ENCODE peak calls at places on chromosomes 16 and 17, in four cellular contexts. C is RWPE2, N is epithelial cell of proximal tubule, L is foreskin fibroblast. O is an unnamed sample.

GRCh38 chr17:73293480-73293911 is 18.3 kb downstream of the CDC42EP4 start:
- DNase-seq in C (peak), N (peak), L (peak), O (no peak)

GRCh38 chr16:87681990-87682570 is 79.8 kb downstream of the JPH3 start:
- DNase-seq in C (no peak), N (no peak), L (peak), O (peak)

GRCh38 chr16:84933774-84934571 is 77.4 kb downstream of the ZDHHC7 start:
- DNase-seq in C (no peak), N (no peak), L (peak), O (no peak)

GRCh38 chr17:44575408-44575807 is 18.1 kb downstream of the FZD2 start:
- DNase-seq in C (no peak), N (no peak), L (no peak), O (no peak)

GRCh38 chr16:10088380-10088793 is 93.8 kb downstream of the GRIN2A start:
- DNase-seq in C (no peak), N (no peak), L (peak), O (no peak)

GRCh38 chr17:79192503-79193500 is 118.2 kb downstream of the ENGASE start:
- DNase-seq in C (no peak), N (no peak), L (peak), O (no peak)

GRCh38 chr17:38456031-38456815 is 28.0 kb downstream of the ARHGAP23 start:
- DNase-seq in C (no peak), N (no peak), L (no peak), O (no peak)

GRCh38 chr16:49353650-49354049 is 20.0 kb upstream of the C16orf78 start:
- DNase-seq in C (no peak), N (no peak), L (no peak), O (no peak)

GRCh38 chr17:76506408-76507328 is 5.4 kb upstream of the RHBDF2 start:
- DNase-seq in C (no peak), N (no peak), L (peak), O (no peak)

GRCh38 chr17:62626719-62627218 is 701 bp upstream of the MRC2 start:
- DNase-seq in C (no peak), N (no peak), L (peak), O (peak)

GRCh38 chr16:89511352-89511751 is 3.1 kb downstream of the SPG7 start:
- DNase-seq in C (no peak), N (no peak), L (no peak), O (no peak)

GRCh38 chr17:38605230-38605851 is 411 bp downstream of the SRCIN1 start:
- DNase-seq in C (peak), N (no peak), L (no peak), O (no peak)

GRCh38 chr17:43615330-43615729 is 46.4 kb downstream of the MEOX1 start:
- DNase-seq in C (no peak), N (no peak), L (no peak), O (no peak)

GRCh38 chr17:77786090-77786489 is 172.4 kb upstream of the TNRC6C start:
- DNase-seq in C (no peak), N (no peak), L (no peak), O (no peak)
- H3K4me3 ChIP-seq in C (no peak), N (no peak), L (no peak), O (no peak)

GRCh38 chr17:82300707-82301270 is 16.6 kb downstream of the CD7 start:
- DNase-seq in C (peak), N (no peak), L (peak), O (no peak)
- H3K4me3 ChIP-seq in C (no peak), N (no peak), L (no peak), O (no peak)

GRCh38 chr16:70653809-70654771 is 7.7 kb downstream of the IL34 start:
- DNase-seq in C (peak), N (peak), L (peak), O (peak)
- H3K4me3 ChIP-seq in C (no peak), N (peak), L (peak), O (peak)

GRCh38 chr17:16346721-16347271 is 6.5 kb downstream of the CENPV start:
- DNase-seq in C (no peak), N (no peak), L (no peak), O (no peak)

GRCh38 chr17:16352303-16352837 is 899 bp downstream of the CENPV start:
- DNase-seq in C (no peak), N (no peak), L (peak), O (no peak)

GRCh38 chr17:16351831-16352230 is 1.4 kb downstream of the CENPV start:
- DNase-seq in C (no peak), N (no peak), L (peak), O (no peak)

GRCh38 chr17:16348586-16348985 is 4.7 kb downstream of the CENPV start:
- DNase-seq in C (no peak), N (no peak), L (no peak), O (no peak)

GRCh38 chr17:16349461-16349860 is 3.8 kb downstream of the CENPV start:
- DNase-seq in C (no peak), N (no peak), L (no peak), O (no peak)
- H3K4me3 ChIP-seq in C (no peak), N (no peak), L (no peak), O (no peak)

GRCh38 chr17:4480929-4481898 is 17.5 kb upstream of the SPNS2 start:
- DNase-seq in C (no peak), N (no peak), L (no peak), O (no peak)

GRCh38 chr17:4479982-4480751 is 18.5 kb upstream of the SPNS2 start:
- DNase-seq in C (no peak), N (peak), L (no peak), O (no peak)

GRCh38 chr17:4485676-4486646 is 12.7 kb upstream of the SPNS2 start:
- DNase-seq in C (no peak), N (no peak), L (no peak), O (no peak)

GRCh38 chr17:4482338-4483011 is 16.2 kb upstream of the SPNS2 start:
- DNase-seq in C (no peak), N (no peak), L (no peak), O (no peak)

DNA sequence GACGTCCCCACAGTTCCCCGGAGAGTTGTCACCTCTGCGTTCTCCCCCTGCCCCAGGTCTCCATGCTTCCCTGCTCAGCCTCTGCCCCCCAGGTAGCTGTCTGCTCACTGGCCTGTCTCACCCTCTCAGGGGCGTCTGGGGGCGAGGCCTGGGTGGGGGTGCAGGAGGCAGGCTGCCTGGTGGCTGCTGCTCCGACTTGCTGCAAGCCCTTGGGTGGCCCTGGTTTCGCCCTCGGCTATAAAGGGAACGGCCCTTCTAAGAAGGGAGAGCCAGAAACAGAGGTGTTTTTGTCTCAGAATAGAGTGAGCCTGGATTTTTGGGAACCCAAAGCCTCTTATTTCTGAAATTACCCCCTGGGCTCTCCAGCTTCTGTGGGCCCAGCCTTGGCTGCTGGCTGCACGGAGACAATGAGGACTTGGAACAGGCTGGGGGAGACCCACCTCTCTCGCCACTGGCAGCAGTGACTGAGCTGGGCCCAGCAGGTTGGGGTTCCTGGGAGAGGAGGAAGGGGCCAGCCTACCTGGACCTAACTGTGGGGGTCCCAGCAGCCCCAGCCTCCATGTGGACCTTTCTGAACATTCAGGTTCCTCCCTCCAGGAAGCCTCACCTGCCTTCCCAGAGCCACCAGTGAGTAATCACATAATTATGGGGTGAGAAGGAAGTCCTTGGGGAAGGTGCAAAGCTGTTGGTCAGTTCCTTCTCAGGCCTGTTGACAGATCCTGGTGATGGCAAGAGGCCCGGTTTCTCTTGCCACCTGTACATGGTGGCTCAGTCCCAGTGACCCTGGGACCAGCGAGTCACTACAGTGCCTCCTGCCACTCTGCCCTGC is 15.5 kb upstream of the SPNS2 start:
- DNase-seq in C (no peak), N (peak), L (no peak), O (no peak)
- H3K4me3 ChIP-seq in C (no peak), N (peak), L (no peak), O (no peak)

DNA sequence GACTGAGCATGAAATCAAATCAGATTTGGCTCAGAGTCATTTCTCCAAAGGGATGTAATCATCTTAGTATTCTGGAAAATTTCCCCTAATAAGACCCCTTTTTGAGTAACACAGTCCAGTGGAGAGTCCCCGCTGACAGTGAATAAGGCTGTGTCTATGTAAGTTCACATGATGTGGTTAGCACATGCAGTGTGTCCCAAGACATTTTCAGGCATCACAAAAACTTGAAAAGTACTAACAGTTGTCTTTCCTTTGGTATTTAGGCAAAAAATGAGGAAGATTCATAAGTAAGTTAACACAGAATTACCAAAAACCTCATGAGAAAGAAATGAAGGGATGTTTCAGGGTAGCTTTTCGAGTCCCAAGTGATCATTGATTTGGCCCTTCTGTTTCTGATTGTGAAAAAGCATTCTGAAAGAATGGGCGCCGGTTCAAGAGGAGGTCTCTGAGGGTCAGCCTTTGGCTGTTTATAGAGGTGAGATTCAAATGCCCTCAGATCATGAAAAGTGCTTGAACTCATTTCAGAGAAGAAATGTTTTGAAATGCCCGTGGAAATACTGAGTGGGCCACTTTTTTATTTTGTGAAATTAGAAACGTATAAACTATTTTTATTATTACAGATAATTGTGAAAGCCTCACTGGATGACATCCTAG is 515 bp upstream of the ASPA start:
- DNase-seq in C (no peak), N (no peak), L (no peak), O (no peak)
- H3K4me3 ChIP-seq in C (no peak), N (no peak), L (no peak), O (no peak)

GRCh38 chr16:24054649-24055560 is 201.2 kb upstream of the CACNG3 start:
- DNase-seq in C (no peak), N (no peak), L (no peak), O (no peak)
- H3K4me3 ChIP-seq in C (no peak), N (no peak), L (no peak), O (no peak)

O was measured in skeletal muscle cell.